ENCODE peak calls at places on chromosomes 12 and 14, in four cellular contexts. B, K, I and D are unnamed samples.

GRCh38 chr14:89652352-89652751 is 235.3 kb upstream of the FOXN3 start:
- DNase-seq in B (no peak), K (no peak), I (no peak), D (no peak)

GRCh38 chr12:104496336-104496735 is 39.6 kb downstream of the CHST11 start:
- DNase-seq in B (no peak), K (no peak), I (no peak), D (no peak)

GRCh38 chr14:63273091-63273490 is 45.6 kb downstream of the GPHB5 start:
- DNase-seq in B (no peak), K (no peak), I (no peak), D (no peak)

GRCh38 chr12:77060883-77061240 is 4.5 kb downstream of the E2F7 start:
- DNase-seq in B (no peak), K (no peak), I (no peak), D (no peak)

GRCh38 chr12:114692558-114693531 is 8.9 kb upstream of the TBX3 start:
- DNase-seq in B (no peak), K (no peak), I (no peak), D (no peak)

GRCh38 chr12:89251326-89252237 is 100.7 kb downstream of the DUSP6 start:
- DNase-seq in B (no peak), K (no peak), I (no peak), D (no peak)

GRCh38 chr14:68800361-68800760 is 7.5 kb upstream of the ZFP36L1 start:
- DNase-seq in B (no peak), K (no peak), I (no peak), D (no peak)

GRCh38 chr14:25006961-25007795 is 42.8 kb downstream of the STXBP6 start:
- DNase-seq in B (no peak), K (no peak), I (no peak), D (no peak)

GRCh38 chr14:58476320-58476719 is 48.8 kb downstream of the KIAA0586 start:
- DNase-seq in B (no peak), K (no peak), I (no peak), D (no peak)

GRCh38 chr14:95157987-95158712 is 821 bp upstream of the DICER1 start:
- DNase-seq in B (no peak), K (no peak), I (no peak), D (no peak)

GRCh38 chr12:23585782-23586163 is 363.7 kb downstream of the SOX5 start:
- DNase-seq in B (no peak), K (no peak), I (no peak), D (no peak)

GRCh38 chr14:105486974-105487448 is 325 bp downstream of the CRIP1 start:
- DNase-seq in B (no peak), K (no peak), I (no peak), D (peak)

GRCh38 chr14:20469890-20470858 is 968 bp downstream of the PNP start:
- DNase-seq in B (peak), K (no peak), I (peak), D (peak)

GRCh38 chr14:32109676-32110075 is 32.6 kb downstream of the ARHGAP5 start:
- DNase-seq in B (no peak), K (no peak), I (no peak), D (no peak)

DNA sequence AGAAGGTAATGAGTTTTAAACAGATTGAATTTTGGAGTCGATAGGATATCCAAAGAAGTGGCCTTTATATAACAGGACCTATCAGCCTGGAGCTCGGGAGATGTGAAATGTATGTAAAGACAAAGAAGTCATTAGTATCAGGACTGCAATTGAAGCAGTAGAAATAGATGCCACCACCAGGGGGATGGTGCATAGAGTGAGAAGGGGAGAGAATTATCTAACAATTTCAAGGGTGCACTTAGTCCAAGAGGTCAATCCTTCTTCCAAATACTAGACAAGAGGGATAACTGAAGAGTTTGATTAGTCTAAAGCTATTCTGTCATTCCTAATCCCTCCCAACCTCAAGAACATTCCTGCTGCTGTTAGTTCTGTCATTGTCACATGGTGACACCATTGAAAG is 127.8 kb downstream of the CFAP54 start:
- DNase-seq in B (no peak), K (no peak), I (no peak), D (no peak)
- TF ChIP-seq CTCF in B (peak), K (no peak), I (no peak), D (no peak)

GRCh38 chr14:54722791-54723432 is 156.0 kb downstream of the SAMD4A start:
- DNase-seq in B (no peak), K (no peak), I (no peak), D (no peak)
- TF ChIP-seq CTCF in B (peak), K (peak), I (no peak), D (no peak)

DNA sequence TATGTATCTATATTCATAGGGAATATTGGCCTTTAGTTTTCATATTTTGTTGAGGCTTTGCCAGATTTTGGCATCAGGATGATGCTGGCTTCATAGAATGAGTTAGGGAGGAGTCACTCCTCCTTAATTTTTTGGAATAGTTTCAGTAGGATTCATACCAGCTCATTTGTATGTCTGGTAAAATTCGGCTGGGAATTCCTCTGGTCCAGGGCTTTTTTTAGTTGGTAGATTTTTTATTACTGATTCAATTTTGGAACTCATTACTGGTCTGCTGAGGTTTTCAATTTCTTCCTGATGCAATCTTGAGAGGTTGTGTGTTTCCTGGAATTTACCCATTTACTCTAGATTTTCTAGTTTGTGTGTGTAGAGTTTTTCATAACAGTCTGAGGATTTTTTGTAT is 175.2 kb downstream of the EPS8 start:
- DNase-seq in B (no peak), K (no peak), I (no peak), D (no peak)
- TF ChIP-seq CTCF in B (no peak), K (no peak), I (no peak), D (no peak)

GRCh38 chr12:102816816-102817434 is 100.1 kb downstream of the PAH start:
- DNase-seq in B (peak), K (no peak), I (no peak), D (no peak)
- TF ChIP-seq CTCF in B (peak), K (peak), I (peak), D (peak)

DNA sequence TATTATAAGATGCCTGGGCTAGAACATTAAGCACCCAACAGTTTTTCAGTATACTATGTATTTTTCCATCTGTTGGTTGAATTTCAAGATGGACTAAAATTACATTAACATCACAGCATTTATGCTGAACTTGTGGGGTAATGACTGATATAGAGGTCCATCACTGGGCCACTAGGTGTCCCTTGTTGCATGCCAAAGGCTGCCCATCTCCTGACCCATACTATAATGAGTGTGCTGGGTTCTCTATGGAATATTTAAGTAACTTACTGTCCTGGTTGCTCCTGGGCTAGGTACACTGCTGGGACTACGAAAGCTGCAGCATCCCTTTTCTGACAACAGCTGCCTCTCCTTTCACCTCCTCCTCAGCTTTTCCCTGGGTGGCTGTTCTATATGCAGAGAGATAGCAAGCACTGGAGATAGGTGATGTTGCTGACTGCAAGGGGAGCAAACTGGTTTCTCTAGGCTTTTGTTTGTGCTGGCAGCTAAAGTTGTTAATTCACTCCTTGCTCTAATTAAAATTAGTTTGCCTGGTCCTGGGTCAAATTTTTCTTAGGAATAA is 138.6 kb upstream of the TRHDE start:
- DNase-seq in B (no peak), K (no peak), I (no peak), D (no peak)
- TF ChIP-seq CTCF in B (peak), K (no peak), I (no peak), D (no peak)

DNA sequence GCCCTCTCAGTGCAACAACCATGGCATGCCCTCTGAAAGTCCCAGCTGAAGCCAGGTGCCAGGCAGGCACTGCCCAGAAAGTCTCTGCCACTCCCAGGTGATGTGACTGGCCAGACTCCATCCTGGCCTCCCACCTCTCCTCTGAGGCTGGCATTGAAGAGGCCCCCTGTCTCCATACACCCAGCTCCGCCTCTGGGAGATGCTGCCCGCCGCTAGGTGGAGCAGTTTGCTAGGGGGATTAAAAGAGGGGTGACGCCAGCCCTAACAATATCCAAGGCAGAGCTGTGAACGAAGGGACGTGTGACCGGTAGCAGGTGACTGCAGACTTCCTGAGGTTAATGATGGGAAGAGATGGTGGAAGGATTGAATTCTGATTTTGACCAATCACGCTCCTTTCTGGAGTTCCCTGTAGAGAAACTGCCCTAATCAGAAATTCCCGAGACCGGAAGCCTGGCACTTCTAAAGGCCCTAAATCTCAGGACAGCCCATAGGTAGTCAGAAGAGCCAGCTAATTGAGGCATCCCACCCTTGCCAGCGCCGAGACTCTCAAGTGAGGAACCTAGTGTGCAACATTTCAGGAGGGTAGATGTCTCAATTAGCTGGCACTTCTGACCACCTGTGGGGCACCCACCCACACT is 8.3 kb upstream of the PLEK2 start:
- DNase-seq in B (no peak), K (no peak), I (no peak), D (no peak)
- TF ChIP-seq CTCF in B (peak), K (no peak), I (peak), D (peak)

GRCh38 chr14:104075530-104076151 is 9.9 kb upstream of the ASPG start:
- DNase-seq in B (no peak), K (no peak), I (no peak), D (no peak)
- TF ChIP-seq CTCF in B (peak), K (no peak), I (no peak), D (peak)

GRCh38 chr12:132926417-132926833 is 29.7 kb downstream of the ZNF605 start:
- DNase-seq in B (no peak), K (no peak), I (no peak), D (no peak)
- TF ChIP-seq CTCF in B (no peak), K (no peak), I (no peak), D (no peak)

GRCh38 chr12:119328111-119328510 is 6.4 kb upstream of the CCDC60 start:
- DNase-seq in B (peak), K (no peak), I (no peak), D (no peak)
- TF ChIP-seq CTCF in B (peak), K (no peak), I (no peak), D (no peak)